ENCODE peak calls at places on chromosomes 7 and 10, in five cellular contexts. One of them, this sample, is unnamed.

GRCh38 chr10:96637709-96638108 is 50.9 kb upstream of the TM9SF3 start:
- DNase-seq in psoas muscle: no peak
- DNase-seq in NCI-H1092: no peak
- DNase-seq in stimulated activated CD8-positive, alpha-beta memory T cell treated with anti-CD3 and anti-CD28 coated beads, Interleukin-2, amount 100 ng/mL, for 48 hours: no peak
- DNase-seq in nucleus accumbens: no peak
- DNase-seq in this sample: no peak

GRCh38 chr7:139034855-139035587 is 821 bp downstream of the ZC3HAV1L start:
- DNase-seq in psoas muscle: no peak
- DNase-seq in NCI-H1092: peak; percentile 42
- DNase-seq in stimulated activated CD8-positive, alpha-beta memory T cell treated with anti-CD3 and anti-CD28 coated beads, Interleukin-2, amount 100 ng/mL, for 48 hours: peak; percentile 23
- DNase-seq in nucleus accumbens: peak; percentile 54
- DNase-seq in this sample: no peak

GRCh38 chr7:74101061-74101681 is 17.6 kb downstream of the LIMK1 start:
- DNase-seq in psoas muscle: peak; percentile 66
- DNase-seq in NCI-H1092: no peak
- DNase-seq in stimulated activated CD8-positive, alpha-beta memory T cell treated with anti-CD3 and anti-CD28 coated beads, Interleukin-2, amount 100 ng/mL, for 48 hours: no peak
- DNase-seq in nucleus accumbens: no peak
- DNase-seq in this sample: no peak

GRCh38 chr10:17109475-17110207 is 20.0 kb downstream of the CUBN start:
- DNase-seq in psoas muscle: no peak
- DNase-seq in NCI-H1092: no peak
- DNase-seq in stimulated activated CD8-positive, alpha-beta memory T cell treated with anti-CD3 and anti-CD28 coated beads, Interleukin-2, amount 100 ng/mL, for 48 hours: no peak
- DNase-seq in nucleus accumbens: no peak
- DNase-seq in this sample: no peak

GRCh38 chr7:80147543-80148376 is 13.1 kb downstream of the GNAI1 start:
- DNase-seq in psoas muscle: no peak
- DNase-seq in NCI-H1092: no peak
- DNase-seq in stimulated activated CD8-positive, alpha-beta memory T cell treated with anti-CD3 and anti-CD28 coated beads, Interleukin-2, amount 100 ng/mL, for 48 hours: no peak
- DNase-seq in nucleus accumbens: no peak
- DNase-seq in this sample: no peak

GRCh38 chr10:132414402-132415016 is 17.5 kb downstream of the PWWP2B start:
- DNase-seq in psoas muscle: no peak
- DNase-seq in NCI-H1092: no peak
- DNase-seq in stimulated activated CD8-positive, alpha-beta memory T cell treated with anti-CD3 and anti-CD28 coated beads, Interleukin-2, amount 100 ng/mL, for 48 hours: no peak
- DNase-seq in nucleus accumbens: no peak
- DNase-seq in this sample: no peak

GRCh38 chr10:35852721-35853120 is 210.6 kb upstream of the FZD8 start:
- DNase-seq in psoas muscle: no peak
- DNase-seq in NCI-H1092: no peak
- DNase-seq in stimulated activated CD8-positive, alpha-beta memory T cell treated with anti-CD3 and anti-CD28 coated beads, Interleukin-2, amount 100 ng/mL, for 48 hours: no peak
- DNase-seq in nucleus accumbens: no peak
- DNase-seq in this sample: no peak

GRCh38 chr10:58282615-58283014 is 13.7 kb downstream of the CISD1 start:
- DNase-seq in psoas muscle: no peak
- DNase-seq in NCI-H1092: no peak
- DNase-seq in stimulated activated CD8-positive, alpha-beta memory T cell treated with anti-CD3 and anti-CD28 coated beads, Interleukin-2, amount 100 ng/mL, for 48 hours: no peak
- DNase-seq in nucleus accumbens: no peak
- DNase-seq in this sample: no peak

GRCh38 chr7:84210301-84210700 is 15.7 kb upstream of the SEMA3A start:
- DNase-seq in psoas muscle: no peak
- DNase-seq in NCI-H1092: no peak
- DNase-seq in stimulated activated CD8-positive, alpha-beta memory T cell treated with anti-CD3 and anti-CD28 coated beads, Interleukin-2, amount 100 ng/mL, for 48 hours: no peak
- DNase-seq in nucleus accumbens: no peak
- DNase-seq in this sample: no peak

GRCh38 chr7:20574784-20575757 is 40.4 kb upstream of the ABCB5 start:
- DNase-seq in psoas muscle: no peak
- DNase-seq in NCI-H1092: peak; percentile 10
- DNase-seq in stimulated activated CD8-positive, alpha-beta memory T cell treated with anti-CD3 and anti-CD28 coated beads, Interleukin-2, amount 100 ng/mL, for 48 hours: no peak
- DNase-seq in nucleus accumbens: no peak
- DNase-seq in this sample: no peak

GRCh38 chr7:128105228-128106022 is 74.2 kb upstream of the LRRC4 start:
- DNase-seq in psoas muscle: peak; percentile 34
- DNase-seq in NCI-H1092: no peak
- DNase-seq in stimulated activated CD8-positive, alpha-beta memory T cell treated with anti-CD3 and anti-CD28 coated beads, Interleukin-2, amount 100 ng/mL, for 48 hours: no peak
- DNase-seq in nucleus accumbens: no peak
- DNase-seq in this sample: no peak

GRCh38 chr10:63523015-63523414 is 1.8 kb downstream of the REEP3 start:
- DNase-seq in psoas muscle: no peak
- DNase-seq in NCI-H1092: no peak
- DNase-seq in stimulated activated CD8-positive, alpha-beta memory T cell treated with anti-CD3 and anti-CD28 coated beads, Interleukin-2, amount 100 ng/mL, for 48 hours: no peak
- DNase-seq in nucleus accumbens: no peak
- DNase-seq in this sample: no peak

GRCh38 chr7:109950256-109950655 is 1140.7 kb upstream of the LRRN3 start:
- DNase-seq in psoas muscle: no peak
- DNase-seq in NCI-H1092: no peak
- DNase-seq in stimulated activated CD8-positive, alpha-beta memory T cell treated with anti-CD3 and anti-CD28 coated beads, Interleukin-2, amount 100 ng/mL, for 48 hours: no peak
- DNase-seq in nucleus accumbens: no peak
- DNase-seq in this sample: no peak

GRCh38 chr10:16853201-16853600 is 36.0 kb upstream of the RSU1 start:
- DNase-seq in psoas muscle: no peak
- DNase-seq in NCI-H1092: peak; percentile 10
- DNase-seq in stimulated activated CD8-positive, alpha-beta memory T cell treated with anti-CD3 and anti-CD28 coated beads, Interleukin-2, amount 100 ng/mL, for 48 hours: no peak
- DNase-seq in nucleus accumbens: no peak
- DNase-seq in this sample: no peak

GRCh38 chr7:79548616-79549206 is 95.2 kb upstream of the MAGI2 start:
- DNase-seq in psoas muscle: no peak
- DNase-seq in NCI-H1092: no peak
- DNase-seq in stimulated activated CD8-positive, alpha-beta memory T cell treated with anti-CD3 and anti-CD28 coated beads, Interleukin-2, amount 100 ng/mL, for 48 hours: no peak
- DNase-seq in nucleus accumbens: no peak
- DNase-seq in this sample: no peak

GRCh38 chr7:101818699-101819071 is 1.3 kb downstream of the CUX1 start:
- DNase-seq in psoas muscle: no peak
- DNase-seq in NCI-H1092: no peak
- DNase-seq in stimulated activated CD8-positive, alpha-beta memory T cell treated with anti-CD3 and anti-CD28 coated beads, Interleukin-2, amount 100 ng/mL, for 48 hours: no peak
- DNase-seq in nucleus accumbens: no peak
- DNase-seq in this sample: no peak

GRCh38 chr10:18523025-18523424 is 128.4 kb downstream of the NSUN6 start:
- DNase-seq in psoas muscle: no peak
- DNase-seq in NCI-H1092: no peak
- DNase-seq in stimulated activated CD8-positive, alpha-beta memory T cell treated with anti-CD3 and anti-CD28 coated beads, Interleukin-2, amount 100 ng/mL, for 48 hours: no peak
- DNase-seq in nucleus accumbens: no peak
- DNase-seq in this sample: no peak

GRCh38 chr10:131022369-131022768 is 289.2 kb downstream of the TCERG1L start:
- DNase-seq in psoas muscle: no peak
- DNase-seq in NCI-H1092: no peak
- DNase-seq in stimulated activated CD8-positive, alpha-beta memory T cell treated with anti-CD3 and anti-CD28 coated beads, Interleukin-2, amount 100 ng/mL, for 48 hours: no peak
- DNase-seq in nucleus accumbens: no peak
- DNase-seq in this sample: no peak

GRCh38 chr10:126561499-126562208 is 108.8 kb downstream of the C10orf90 start:
- DNase-seq in psoas muscle: no peak
- DNase-seq in NCI-H1092: no peak
- DNase-seq in stimulated activated CD8-positive, alpha-beta memory T cell treated with anti-CD3 and anti-CD28 coated beads, Interleukin-2, amount 100 ng/mL, for 48 hours: no peak
- DNase-seq in nucleus accumbens: peak; percentile 73
- DNase-seq in this sample: peak; percentile 87

GRCh38 chr10:127354992-127355391 is 158.6 kb upstream of the INSYN2A start:
- DNase-seq in psoas muscle: no peak
- DNase-seq in NCI-H1092: no peak
- DNase-seq in stimulated activated CD8-positive, alpha-beta memory T cell treated with anti-CD3 and anti-CD28 coated beads, Interleukin-2, amount 100 ng/mL, for 48 hours: no peak
- DNase-seq in nucleus accumbens: no peak
- DNase-seq in this sample: no peak

GRCh38 chr10:87921934-87922688 is 58.7 kb downstream of the PTEN start:
- DNase-seq in psoas muscle: no peak
- DNase-seq in NCI-H1092: no peak
- DNase-seq in stimulated activated CD8-positive, alpha-beta memory T cell treated with anti-CD3 and anti-CD28 coated beads, Interleukin-2, amount 100 ng/mL, for 48 hours: no peak
- DNase-seq in nucleus accumbens: no peak
- DNase-seq in this sample: no peak

GRCh38 chr7:11751807-11752389 is 80.1 kb downstream of the THSD7A start:
- DNase-seq in psoas muscle: no peak
- DNase-seq in NCI-H1092: no peak
- DNase-seq in stimulated activated CD8-positive, alpha-beta memory T cell treated with anti-CD3 and anti-CD28 coated beads, Interleukin-2, amount 100 ng/mL, for 48 hours: no peak
- DNase-seq in nucleus accumbens: no peak
- DNase-seq in this sample: no peak

GRCh38 chr7:26178272-26178960 is 22.1 kb downstream of the HNRNPA2B1 start:
- DNase-seq in psoas muscle: no peak
- DNase-seq in NCI-H1092: no peak
- DNase-seq in stimulated activated CD8-positive, alpha-beta memory T cell treated with anti-CD3 and anti-CD28 coated beads, Interleukin-2, amount 100 ng/mL, for 48 hours: no peak
- DNase-seq in nucleus accumbens: no peak
- DNase-seq in this sample: no peak

GRCh38 chr10:130361351-130362105 is 225.3 kb downstream of the GLRX3 start:
- DNase-seq in psoas muscle: no peak
- DNase-seq in NCI-H1092: no peak
- DNase-seq in stimulated activated CD8-positive, alpha-beta memory T cell treated with anti-CD3 and anti-CD28 coated beads, Interleukin-2, amount 100 ng/mL, for 48 hours: no peak
- DNase-seq in nucleus accumbens: no peak
- DNase-seq in this sample: no peak

GRCh38 chr10:23439452-23439919 is 611 bp downstream of the OTUD1 start:
- DNase-seq in psoas muscle: no peak
- DNase-seq in NCI-H1092: no peak
- DNase-seq in stimulated activated CD8-positive, alpha-beta memory T cell treated with anti-CD3 and anti-CD28 coated beads, Interleukin-2, amount 100 ng/mL, for 48 hours: no peak
- DNase-seq in nucleus accumbens: no peak
- DNase-seq in this sample: no peak

GRCh38 chr7:5557920-5558401 is 134.3 kb upstream of the TNRC18 start:
- DNase-seq in psoas muscle: peak; percentile 93
- DNase-seq in NCI-H1092: no peak
- DNase-seq in stimulated activated CD8-positive, alpha-beta memory T cell treated with anti-CD3 and anti-CD28 coated beads, Interleukin-2, amount 100 ng/mL, for 48 hours: no peak
- DNase-seq in nucleus accumbens: peak; percentile 33
- DNase-seq in this sample: no peak

GRCh38 chr10:62831346-62831745 is 15.2 kb upstream of the EGR2 start:
- DNase-seq in psoas muscle: no peak
- DNase-seq in NCI-H1092: no peak
- DNase-seq in stimulated activated CD8-positive, alpha-beta memory T cell treated with anti-CD3 and anti-CD28 coated beads, Interleukin-2, amount 100 ng/mL, for 48 hours: no peak
- DNase-seq in nucleus accumbens: no peak
- DNase-seq in this sample: no peak

GRCh38 chr7:45715471-45716352 is 141.5 kb downstream of the ADCY1 start:
- DNase-seq in psoas muscle: no peak
- DNase-seq in NCI-H1092: no peak
- DNase-seq in stimulated activated CD8-positive, alpha-beta memory T cell treated with anti-CD3 and anti-CD28 coated beads, Interleukin-2, amount 100 ng/mL, for 48 hours: no peak
- DNase-seq in nucleus accumbens: no peak
- DNase-seq in this sample: no peak

GRCh38 chr10:17445400-17445998 is 8.9 kb downstream of the ST8SIA6 start:
- DNase-seq in psoas muscle: no peak
- DNase-seq in NCI-H1092: no peak
- DNase-seq in stimulated activated CD8-positive, alpha-beta memory T cell treated with anti-CD3 and anti-CD28 coated beads, Interleukin-2, amount 100 ng/mL, for 48 hours: no peak
- DNase-seq in nucleus accumbens: no peak
- DNase-seq in this sample: no peak

GRCh38 chr7:87926581-87927461 is 7.2 kb upstream of the ADAM22 start:
- DNase-seq in psoas muscle: no peak
- DNase-seq in NCI-H1092: no peak
- DNase-seq in stimulated activated CD8-positive, alpha-beta memory T cell treated with anti-CD3 and anti-CD28 coated beads, Interleukin-2, amount 100 ng/mL, for 48 hours: no peak
- DNase-seq in nucleus accumbens: no peak
- DNase-seq in this sample: no peak

GRCh38 chr10:90635111-90635798 is 222.6 kb downstream of the HTR7 start:
- DNase-seq in psoas muscle: no peak
- DNase-seq in NCI-H1092: peak; percentile 15
- DNase-seq in stimulated activated CD8-positive, alpha-beta memory T cell treated with anti-CD3 and anti-CD28 coated beads, Interleukin-2, amount 100 ng/mL, for 48 hours: no peak
- DNase-seq in nucleus accumbens: no peak
- DNase-seq in this sample: no peak

GRCh38 chr10:59807629-59808620 is 54.7 kb upstream of the MRLN start:
- DNase-seq in psoas muscle: peak; percentile 92
- DNase-seq in NCI-H1092: no peak
- DNase-seq in stimulated activated CD8-positive, alpha-beta memory T cell treated with anti-CD3 and anti-CD28 coated beads, Interleukin-2, amount 100 ng/mL, for 48 hours: no peak
- DNase-seq in nucleus accumbens: no peak
- DNase-seq in this sample: no peak

GRCh38 chr10:13773043-13773442 is 186.3 kb downstream of the PRPF18 start:
- DNase-seq in psoas muscle: no peak
- DNase-seq in NCI-H1092: no peak
- DNase-seq in stimulated activated CD8-positive, alpha-beta memory T cell treated with anti-CD3 and anti-CD28 coated beads, Interleukin-2, amount 100 ng/mL, for 48 hours: no peak
- DNase-seq in nucleus accumbens: no peak
- DNase-seq in this sample: no peak

GRCh38 chr7:135745702-135746312 is 2.8 kb downstream of the FAM180A start:
- DNase-seq in psoas muscle: peak; percentile 68
- DNase-seq in NCI-H1092: no peak
- DNase-seq in stimulated activated CD8-positive, alpha-beta memory T cell treated with anti-CD3 and anti-CD28 coated beads, Interleukin-2, amount 100 ng/mL, for 48 hours: no peak
- DNase-seq in nucleus accumbens: no peak
- DNase-seq in this sample: no peak

GRCh38 chr10:79084012-79084971 is 15.5 kb downstream of the ZMIZ1 start:
- DNase-seq in psoas muscle: peak; percentile 97
- DNase-seq in NCI-H1092: no peak
- DNase-seq in stimulated activated CD8-positive, alpha-beta memory T cell treated with anti-CD3 and anti-CD28 coated beads, Interleukin-2, amount 100 ng/mL, for 48 hours: no peak
- DNase-seq in nucleus accumbens: no peak
- DNase-seq in this sample: no peak

GRCh38 chr10:56836659-56837058 is 475.6 kb upstream of the ZWINT start:
- DNase-seq in psoas muscle: no peak
- DNase-seq in NCI-H1092: no peak
- DNase-seq in stimulated activated CD8-positive, alpha-beta memory T cell treated with anti-CD3 and anti-CD28 coated beads, Interleukin-2, amount 100 ng/mL, for 48 hours: no peak
- DNase-seq in nucleus accumbens: no peak
- DNase-seq in this sample: no peak

GRCh38 chr7:44216019-44216418 is 15.2 kb downstream of the YKT6 start:
- DNase-seq in psoas muscle: no peak
- DNase-seq in NCI-H1092: peak; percentile 42
- DNase-seq in stimulated activated CD8-positive, alpha-beta memory T cell treated with anti-CD3 and anti-CD28 coated beads, Interleukin-2, amount 100 ng/mL, for 48 hours: no peak
- DNase-seq in nucleus accumbens: no peak
- DNase-seq in this sample: no peak